ENCODE peak calls at places on chromosomes 5 and 9, in five cellular contexts. One of them, this sample, is unnamed.
A peak's percentile ranks its signal among the peaks of the same experiment; 100 is the strongest.

GRCh38 chr5:120447706-120448239 is 16.3 kb upstream of the PRR16 start:
- DNase-seq in psoas muscle: no peak
- DNase-seq in mesendoderm: peak; percentile 23
- DNase-seq in upper lobe of right lung: no peak
- DNase-seq in C1 segment of cervical spinal cord: no peak
- DNase-seq in this sample: no peak

GRCh38 chr9:97820373-97820772 is 32.7 kb upstream of the FOXE1 start:
- DNase-seq in psoas muscle: no peak
- DNase-seq in mesendoderm: peak; percentile 57
- DNase-seq in upper lobe of right lung: no peak
- DNase-seq in C1 segment of cervical spinal cord: no peak
- DNase-seq in this sample: no peak

GRCh38 chr9:130701059-130702022 is 7.8 kb downstream of the EXOSC2 start:
- DNase-seq in psoas muscle: peak; percentile 75
- DNase-seq in mesendoderm: peak; percentile 81
- DNase-seq in upper lobe of right lung: peak; percentile 82
- DNase-seq in C1 segment of cervical spinal cord: no peak
- DNase-seq in this sample: peak; percentile 90

GRCh38 chr5:17918373-17919104 is 284.3 kb downstream of the TAF11L14 start:
- DNase-seq in psoas muscle: no peak
- DNase-seq in mesendoderm: peak; percentile 82
- DNase-seq in upper lobe of right lung: no peak
- DNase-seq in C1 segment of cervical spinal cord: no peak
- DNase-seq in this sample: no peak

GRCh38 chr5:38162625-38163024 is 95.7 kb upstream of the EGFLAM start:
- DNase-seq in psoas muscle: peak; percentile 39
- DNase-seq in mesendoderm: no peak
- DNase-seq in upper lobe of right lung: no peak
- DNase-seq in C1 segment of cervical spinal cord: no peak
- DNase-seq in this sample: no peak

GRCh38 chr5:69295088-69295754 is 37.4 kb downstream of the CCDC125 start:
- DNase-seq in psoas muscle: no peak
- DNase-seq in mesendoderm: peak; percentile 38
- DNase-seq in upper lobe of right lung: no peak
- DNase-seq in C1 segment of cervical spinal cord: no peak
- DNase-seq in this sample: no peak

GRCh38 chr5:123086376-123087055 is 2.5 kb upstream of the PRDM6 start:
- DNase-seq in psoas muscle: no peak
- DNase-seq in mesendoderm: peak; percentile 40
- DNase-seq in upper lobe of right lung: no peak
- DNase-seq in C1 segment of cervical spinal cord: no peak
- DNase-seq in this sample: no peak

GRCh38 chr5:97838214-97838613 is 655.2 kb upstream of the RIOK2 start:
- DNase-seq in psoas muscle: no peak
- DNase-seq in mesendoderm: no peak
- DNase-seq in upper lobe of right lung: no peak
- DNase-seq in C1 segment of cervical spinal cord: no peak
- DNase-seq in this sample: no peak

GRCh38 chr5:5331838-5332237 is 90.6 kb upstream of the ICE1 start:
- DNase-seq in psoas muscle: no peak
- DNase-seq in mesendoderm: no peak
- DNase-seq in upper lobe of right lung: no peak
- DNase-seq in C1 segment of cervical spinal cord: no peak
- DNase-seq in this sample: no peak

GRCh38 chr5:169350759-169351240 is 49.9 kb upstream of the SLIT3 start:
- DNase-seq in psoas muscle: peak; percentile 24
- DNase-seq in mesendoderm: peak; percentile 82
- DNase-seq in upper lobe of right lung: no peak
- DNase-seq in C1 segment of cervical spinal cord: no peak
- DNase-seq in this sample: no peak

GRCh38 chr9:6024035-6024554 is 8.7 kb upstream of the RANBP6 start:
- DNase-seq in psoas muscle: no peak
- DNase-seq in mesendoderm: peak; percentile 46
- DNase-seq in upper lobe of right lung: no peak
- DNase-seq in C1 segment of cervical spinal cord: no peak
- DNase-seq in this sample: no peak

GRCh38 chr5:113336975-113337374 is 97.8 kb downstream of the TSSK1B start:
- DNase-seq in psoas muscle: peak; percentile 22
- DNase-seq in mesendoderm: peak; percentile 90
- DNase-seq in upper lobe of right lung: no peak
- DNase-seq in C1 segment of cervical spinal cord: no peak
- DNase-seq in this sample: peak; percentile 65

GRCh38 chr5:10621837-10622236 is 58.0 kb downstream of the ANKRD33B start:
- DNase-seq in psoas muscle: no peak
- DNase-seq in mesendoderm: no peak
- DNase-seq in upper lobe of right lung: no peak
- DNase-seq in C1 segment of cervical spinal cord: no peak
- DNase-seq in this sample: no peak

GRCh38 chr9:106862115-106862945 is 636 bp upstream of the ZNF462 start:
- DNase-seq in psoas muscle: no peak
- DNase-seq in mesendoderm: peak; percentile 85
- DNase-seq in upper lobe of right lung: peak; percentile 68
- DNase-seq in C1 segment of cervical spinal cord: no peak
- DNase-seq in this sample: no peak

GRCh38 chr9:99373912-99374311 is 151.8 kb downstream of the SEC61B start:
- DNase-seq in psoas muscle: no peak
- DNase-seq in mesendoderm: no peak
- DNase-seq in upper lobe of right lung: no peak
- DNase-seq in C1 segment of cervical spinal cord: no peak
- DNase-seq in this sample: no peak

GRCh38 chr9:75142208-75142607 is 53.9 kb downstream of the OSTF1 start:
- DNase-seq in psoas muscle: no peak
- DNase-seq in mesendoderm: no peak
- DNase-seq in upper lobe of right lung: no peak
- DNase-seq in C1 segment of cervical spinal cord: no peak
- DNase-seq in this sample: no peak

GRCh38 chr5:123367739-123368138 is 55.5 kb downstream of the CEP120 start:
- DNase-seq in psoas muscle: no peak
- DNase-seq in mesendoderm: peak; percentile 18
- DNase-seq in upper lobe of right lung: no peak
- DNase-seq in C1 segment of cervical spinal cord: no peak
- DNase-seq in this sample: no peak

GRCh38 chr9:38186372-38187115 is 117.5 kb upstream of the SHB start:
- DNase-seq in psoas muscle: no peak
- DNase-seq in mesendoderm: no peak
- DNase-seq in upper lobe of right lung: no peak
- DNase-seq in C1 segment of cervical spinal cord: no peak
- DNase-seq in this sample: no peak

GRCh38 chr9:97895695-97896332 is 26.5 kb downstream of the TRMO start:
- DNase-seq in psoas muscle: no peak
- DNase-seq in mesendoderm: peak; percentile 86
- DNase-seq in upper lobe of right lung: no peak
- DNase-seq in C1 segment of cervical spinal cord: no peak
- DNase-seq in this sample: no peak

GRCh38 chr5:22496666-22497065 is 356.5 kb downstream of the CDH12 start:
- DNase-seq in psoas muscle: no peak
- DNase-seq in mesendoderm: no peak
- DNase-seq in upper lobe of right lung: no peak
- DNase-seq in C1 segment of cervical spinal cord: no peak
- DNase-seq in this sample: no peak

GRCh38 chr9:101580076-101580475 is 14.7 kb downstream of the PPP3R2 start:
- DNase-seq in psoas muscle: no peak
- DNase-seq in mesendoderm: no peak
- DNase-seq in upper lobe of right lung: no peak
- DNase-seq in C1 segment of cervical spinal cord: no peak
- DNase-seq in this sample: peak; percentile 58

GRCh38 chr9:28774433-28775029 is 1201.2 kb upstream of the C9orf72 start:
- DNase-seq in psoas muscle: no peak
- DNase-seq in mesendoderm: peak; percentile 53
- DNase-seq in upper lobe of right lung: no peak
- DNase-seq in C1 segment of cervical spinal cord: no peak
- DNase-seq in this sample: no peak

GRCh38 chr9:4020038-4020746 is 279.7 kb downstream of the GLIS3 start:
- DNase-seq in psoas muscle: no peak
- DNase-seq in mesendoderm: no peak
- DNase-seq in upper lobe of right lung: no peak
- DNase-seq in C1 segment of cervical spinal cord: no peak
- DNase-seq in this sample: no peak

GRCh38 chr5:151315998-151316597 is 12.5 kb upstream of the SLC36A3 start:
- DNase-seq in psoas muscle: peak; percentile 75
- DNase-seq in mesendoderm: peak; percentile 62
- DNase-seq in upper lobe of right lung: peak; percentile 87
- DNase-seq in C1 segment of cervical spinal cord: no peak
- DNase-seq in this sample: peak; percentile 86

GRCh38 chr5:68418230-68418629 is 202.7 kb downstream of the PIK3R1 start:
- DNase-seq in psoas muscle: no peak
- DNase-seq in mesendoderm: no peak
- DNase-seq in upper lobe of right lung: no peak
- DNase-seq in C1 segment of cervical spinal cord: no peak
- DNase-seq in this sample: no peak

GRCh38 chr9:91760906-91761305 is 189.1 kb downstream of the ROR2 start:
- DNase-seq in psoas muscle: no peak
- DNase-seq in mesendoderm: no peak
- DNase-seq in upper lobe of right lung: no peak
- DNase-seq in C1 segment of cervical spinal cord: no peak
- DNase-seq in this sample: no peak

GRCh38 chr5:133746834-133747233 is 134.5 kb upstream of the FSTL4 start:
- DNase-seq in psoas muscle: no peak
- DNase-seq in mesendoderm: peak; percentile 65
- DNase-seq in upper lobe of right lung: no peak
- DNase-seq in C1 segment of cervical spinal cord: no peak
- DNase-seq in this sample: no peak

GRCh38 chr9:86511614-86512360 is 157.6 kb upstream of the TUT7 start:
- DNase-seq in psoas muscle: no peak
- DNase-seq in mesendoderm: no peak
- DNase-seq in upper lobe of right lung: no peak
- DNase-seq in C1 segment of cervical spinal cord: no peak
- DNase-seq in this sample: no peak

GRCh38 chr9:129569506-129570449 is 51.1 kb downstream of the C9orf50 start:
- DNase-seq in psoas muscle: no peak
- DNase-seq in mesendoderm: peak; percentile 83
- DNase-seq in upper lobe of right lung: no peak
- DNase-seq in C1 segment of cervical spinal cord: no peak
- DNase-seq in this sample: no peak

GRCh38 chr5:55037046-55037771 is 13.2 kb downstream of the GZMK start:
- DNase-seq in psoas muscle: no peak
- DNase-seq in mesendoderm: peak; percentile 86
- DNase-seq in upper lobe of right lung: no peak
- DNase-seq in C1 segment of cervical spinal cord: no peak
- DNase-seq in this sample: no peak

GRCh38 chr5:172178301-172179031 is 9.6 kb downstream of the STK10 start:
- DNase-seq in psoas muscle: no peak
- DNase-seq in mesendoderm: no peak
- DNase-seq in upper lobe of right lung: no peak
- DNase-seq in C1 segment of cervical spinal cord: no peak
- DNase-seq in this sample: no peak

GRCh38 chr9:97854696-97855485 is 1.9 kb downstream of the FOXE1 start:
- DNase-seq in psoas muscle: no peak
- DNase-seq in mesendoderm: no peak
- DNase-seq in upper lobe of right lung: no peak
- DNase-seq in C1 segment of cervical spinal cord: no peak
- DNase-seq in this sample: no peak

This sample was measured in sciatic nerve.